ENCODE peak calls at places on chromosomes 1 and 21, in seven cellular contexts. Z, Y, L, W, K, R and E are unnamed samples.

GRCh38 chr1:200674838-200675587 is 5.3 kb upstream of the DDX59 start:
- DNase-seq in Z (no peak), Y (no peak), L (no peak), W (no peak), K (no peak), R (no peak), E (no peak)

GRCh38 chr21:31913191-31913608 is 40.4 kb downstream of the HUNK start:
- DNase-seq in Z (no peak), Y (no peak), L (no peak), W (no peak), K (no peak), R (no peak), E (no peak)

GRCh38 chr1:25246600-25247023 is 642 bp downstream of the RSRP1 start:
- DNase-seq in Z (no peak), Y (no peak), L (peak; percentile 10), W (no peak), K (peak; percentile 48), R (no peak), E (peak; percentile 42)

GRCh38 chr1:116877369-116877768 is 32.3 kb upstream of the PTGFRN start:
- DNase-seq in Z (no peak), Y (no peak), L (no peak), W (no peak), K (no peak), R (no peak), E (no peak)

GRCh38 chr1:227666286-227666685 is 68.8 kb downstream of the JMJD4 start:
- DNase-seq in Z (no peak), Y (no peak), L (no peak), W (no peak), K (no peak), R (no peak), E (no peak)

GRCh38 chr1:24155011-24155782 is 12.3 kb upstream of the IL22RA1 start:
- DNase-seq in Z (peak; percentile 62), Y (no peak), L (peak; percentile 53), W (no peak), K (no peak), R (no peak), E (no peak)

GRCh38 chr1:223228201-223228600 is 85.2 kb upstream of the TLR5 start:
- DNase-seq in Z (no peak), Y (no peak), L (no peak), W (no peak), K (no peak), R (no peak), E (no peak)

GRCh38 chr1:18799454-18799853 is 60.0 kb downstream of the TAS1R2 start:
- DNase-seq in Z (no peak), Y (no peak), L (no peak), W (no peak), K (no peak), R (no peak), E (no peak)

GRCh38 chr1:247936415-247936814 is 11.7 kb downstream of the OR2AJ1 start:
- DNase-seq in Z (no peak), Y (no peak), L (no peak), W (no peak), K (no peak), R (peak; percentile 2), E (no peak)

GRCh38 chr1:164743991-164744390 is 185.0 kb downstream of the PBX1 start:
- DNase-seq in Z (no peak), Y (no peak), L (no peak), W (no peak), K (no peak), R (no peak), E (no peak)

GRCh38 chr1:10908266-10908665 is 104.2 kb upstream of the TARDBP start:
- DNase-seq in Z (no peak), Y (no peak), L (peak; percentile 12), W (no peak), K (no peak), R (no peak), E (no peak)

GRCh38 chr21:41901782-41902181 is 22.6 kb upstream of the PRDM15 start:
- DNase-seq in Z (no peak), Y (no peak), L (no peak), W (no peak), K (no peak), R (no peak), E (no peak)

GRCh38 chr1:27005648-27006496 is 6.8 kb downstream of the TENT5B start:
- DNase-seq in Z (no peak), Y (no peak), L (no peak), W (no peak), K (no peak), R (no peak), E (peak; percentile 60)

GRCh38 chr1:22747021-22747734 is 36.5 kb downstream of the EPHB2 start:
- DNase-seq in Z (no peak), Y (no peak), L (no peak), W (peak; percentile 95), K (no peak), R (no peak), E (peak; percentile 67)

GRCh38 chr1:43705982-43706597 is 1.2 kb upstream of the ST3GAL3 start:
- DNase-seq in Z (no peak), Y (no peak), L (no peak), W (no peak), K (no peak), R (no peak), E (peak; percentile 49)

GRCh38 chr1:27676410-27676809 is 4.4 kb upstream of the IFI6 start:
- DNase-seq in Z (no peak), Y (no peak), L (no peak), W (no peak), K (no peak), R (no peak), E (no peak)

GRCh38 chr1:41613646-41614592 is 129.4 kb upstream of the EDN2 start:
- DNase-seq in Z (no peak), Y (no peak), L (no peak), W (no peak), K (no peak), R (no peak), E (peak; percentile 88)